ENCODE peak calls at places on chromosomes 5 and 9, in seven cellular contexts. K, N, Q, E, F, Y and T are unnamed samples. For H3K4me1, the result is how much of the 10 kb centered on the place peaks cover.

GRCh38 chr9:83012160-83012559 is 50.8 kb downstream of the RASEF start:
- DNase-seq in K (no peak), N (no peak), Q (no peak), E (no peak), F (no peak), Y (no peak), T (no peak)

GRCh38 chr9:131278421-131279111 is 2.3 kb upstream of the FAM78A start:
- DNase-seq in K (no peak), N (no peak), Q (no peak), E (no peak), F (peak), Y (no peak), T (peak)

GRCh38 chr9:132237481-132237880 is 75.6 kb downstream of the NTNG2 start:
- DNase-seq in K (peak), N (peak), Q (no peak), E (no peak), F (no peak), Y (no peak), T (no peak)

GRCh38 chr9:84136119-84136868 is 155.7 kb downstream of the RMI1 start:
- DNase-seq in K (no peak), N (peak), Q (no peak), E (no peak), F (no peak), Y (no peak), T (no peak)

GRCh38 chr5:126875303-126875785 is 98.4 kb downstream of the LMNB1 start:
- DNase-seq in K (no peak), N (no peak), Q (no peak), E (peak), F (no peak), Y (no peak), T (no peak)

GRCh38 chr5:14872070-14872989 is 752 bp upstream of the ANKH start:
- DNase-seq in K (peak), N (peak), Q (peak), E (peak), F (peak), Y (peak), T (peak)

GRCh38 chr9:88191451-88191850 is 53.2 kb upstream of the SPATA31C2 start:
- DNase-seq in K (no peak), N (no peak), Q (no peak), E (no peak), F (no peak), Y (no peak), T (no peak)

GRCh38 chr9:97744710-97745708 is 47.9 kb upstream of the XPA start:
- DNase-seq in K (no peak), N (no peak), Q (no peak), E (no peak), F (no peak), Y (no peak), T (no peak)

GRCh38 chr5:178193251-178193809 is 6.2 kb upstream of the GMCL2 start:
- DNase-seq in K (no peak), N (no peak), Q (no peak), E (no peak), F (no peak), Y (no peak), T (no peak)

GRCh38 chr5:153896701-153897100 is 142.0 kb downstream of the FAM114A2 start:
- DNase-seq in K (no peak), N (peak), Q (no peak), E (no peak), F (no peak), Y (peak), T (no peak)

GRCh38 chr9:42388846-42389245 is 205.4 kb downstream of the SPATA31A6 start:
- DNase-seq in K (no peak), N (no peak), Q (no peak), E (no peak), F (no peak), Y (no peak), T (no peak)

GRCh38 chr5:35188041-35188457 is 42.2 kb downstream of the PRLR start:
- DNase-seq in K (no peak), N (no peak), Q (no peak), E (peak), F (no peak), Y (no peak), T (no peak)

GRCh38 chr9:123669355-123669754 is 260.6 kb downstream of the DENND1A start:
- DNase-seq in K (no peak), N (no peak), Q (no peak), E (no peak), F (no peak), Y (no peak), T (no peak)

GRCh38 chr5:134084166-134084565 is 30.3 kb upstream of the TCF7 start:
- DNase-seq in K (no peak), N (no peak), Q (no peak), E (no peak), F (no peak), Y (no peak), T (no peak)

GRCh38 chr5:64147849-64148441 is 17.7 kb upstream of the RNF180 start:
- DNase-seq in K (peak), N (peak), Q (no peak), E (peak), F (no peak), Y (peak), T (no peak)

GRCh38 chr5:2903451-2904395 is 152.2 kb upstream of the IRX2 start:
- DNase-seq in K (no peak), N (no peak), Q (no peak), E (no peak), F (no peak), Y (no peak), T (no peak)

GRCh38 chr9:114501786-114502682 is 3.2 kb downstream of the WHRN start:
- DNase-seq in K (no peak), N (peak), Q (no peak), E (peak), F (no peak), Y (no peak), T (no peak)

GRCh38 chr9:110728058-110728457 is 59.5 kb downstream of the MUSK start:
- DNase-seq in K (no peak), N (no peak), Q (no peak), E (no peak), F (no peak), Y (no peak), T (no peak)

GRCh38 chr5:110880413-110880812 is 141.6 kb downstream of the SLC25A46 start:
- DNase-seq in K (peak), N (peak), Q (no peak), E (peak), F (no peak), Y (peak), T (no peak)

GRCh38 chr9:126502417-126503332 is 111.1 kb upstream of the LMX1B start:
- DNase-seq in K (no peak), N (no peak), Q (no peak), E (no peak), F (no peak), Y (no peak), T (peak)

GRCh38 chr9:121743441-121744001 is 92.1 kb downstream of the DAB2IP start:
- DNase-seq in K (peak), N (peak), Q (no peak), E (peak), F (no peak), Y (peak), T (no peak)

GRCh38 chr5:79020861-79021561 is 35.9 kb upstream of the ARSB start:
- DNase-seq in K (peak), N (peak), Q (peak), E (peak), F (peak), Y (peak), T (no peak)

GRCh38 chr9:36328798-36329411 is 70.7 kb upstream of the GNE start:
- DNase-seq in K (peak), N (peak), Q (peak), E (peak), F (peak), Y (peak), T (peak)

GRCh38 chr5:168317521-168318147 is 26.2 kb downstream of the WWC1 start:
- DNase-seq in K (no peak), N (peak), Q (no peak), E (peak), F (no peak), Y (no peak), T (no peak)

GRCh38 chr9:116387934-116388714 is 234.5 kb downstream of the PAPPA start:
- DNase-seq in K (no peak), N (no peak), Q (no peak), E (no peak), F (no peak), Y (no peak), T (peak)

GRCh38 chr9:109411818-109412352 is 86.2 kb downstream of the PTPN3 start:
- DNase-seq in K (no peak), N (peak), Q (no peak), E (peak), F (peak), Y (peak), T (no peak)

GRCh38 chr9:88256216-88256615 is 117.9 kb upstream of the SPATA31C2 start:
- DNase-seq in K (no peak), N (no peak), Q (no peak), E (no peak), F (no peak), Y (no peak), T (no peak)

GRCh38 chr5:160545832-160546231 is 124.2 kb downstream of the PTTG1 start:
- DNase-seq in K (no peak), N (no peak), Q (no peak), E (no peak), F (no peak), Y (no peak), T (no peak)

GRCh38 chr9:7592321-7593319 is 207.0 kb downstream of the DMAC1 start:
- DNase-seq in K (no peak), N (no peak), Q (no peak), E (no peak), F (no peak), Y (no peak), T (no peak)

GRCh38 chr5:89535421-89535820 is 652.4 kb upstream of the MEF2C start:
- DNase-seq in K (no peak), N (peak), Q (no peak), E (no peak), F (no peak), Y (no peak), T (no peak)

GRCh38 chr5:51997908-51998307 is 614.7 kb downstream of the ISL1 start:
- DNase-seq in K (no peak), N (no peak), Q (no peak), E (peak), F (no peak), Y (no peak), T (no peak)

GRCh38 chr9:112554516-112554915 is 67.9 kb downstream of the KIAA1958 start:
- DNase-seq in K (no peak), N (peak), Q (no peak), E (no peak), F (no peak), Y (no peak), T (no peak)

GRCh38 chr9:125659954-125660353 is 47.1 kb downstream of the MAPKAP1 start:
- DNase-seq in K (no peak), N (peak), Q (no peak), E (no peak), F (no peak), Y (no peak), T (no peak)

GRCh38 chr5:74954919-74955318 is 88.7 kb upstream of the FAM169A start:
- DNase-seq in K (no peak), N (peak), Q (no peak), E (no peak), F (no peak), Y (no peak), T (no peak)

GRCh38 chr5:116395708-116396203 is 178.9 kb downstream of the SEMA6A start:
- DNase-seq in K (no peak), N (no peak), Q (no peak), E (no peak), F (no peak), Y (no peak), T (no peak)

GRCh38 chr5:143140492-143141231 is 262.8 kb downstream of the NR3C1 start:
- DNase-seq in K (no peak), N (no peak), Q (no peak), E (no peak), F (no peak), Y (no peak), T (no peak)

GRCh38 chr5:139395844-139396640 is 1.1 kb upstream of the PROB1 start:
- DNase-seq in K (no peak), N (peak), Q (no peak), E (no peak), F (no peak), Y (no peak), T (no peak)

GRCh38 chr5:141513627-141514329 is 24.9 kb downstream of the PCDHGC5 start:
- DNase-seq in K (peak), N (peak), Q (peak), E (peak), F (no peak), Y (peak), T (peak)

GRCh38 chr5:141359790-141360426 is at the start of gene PCDHGB2:
- DNase-seq in K (no peak), N (peak), Q (no peak), E (no peak), F (no peak), Y (no peak), T (no peak)

GRCh38 chr5:54524704-54525103 is 7.1 kb downstream of the SNX18 start:
- DNase-seq in K (peak), N (peak), Q (no peak), E (no peak), F (no peak), Y (no peak), T (no peak)

GRCh38 chr5:54523534-54523933 is 6.0 kb downstream of the SNX18 start:
- DNase-seq in K (no peak), N (no peak), Q (no peak), E (no peak), F (no peak), Y (no peak), T (no peak)

GRCh38 chr5:54525226-54525625 is 7.7 kb downstream of the SNX18 start:
- DNase-seq in K (no peak), N (no peak), Q (no peak), E (no peak), F (no peak), Y (no peak), T (no peak)

GRCh38 chr5:54525692-54526091 is 8.1 kb downstream of the SNX18 start:
- DNase-seq in K (no peak), N (no peak), Q (no peak), E (no peak), F (no peak), Y (no peak), T (no peak)

GRCh38 chr5:54524082-54524481 is 6.5 kb downstream of the SNX18 start:
- DNase-seq in K (no peak), N (no peak), Q (no peak), E (no peak), F (no peak), Y (no peak), T (no peak)
- H3K4me1 ChIP-seq in K (half or more), N (under half), Q (half or more), E (under half), F (under half), Y (half or more), T (half or more)

DNA sequence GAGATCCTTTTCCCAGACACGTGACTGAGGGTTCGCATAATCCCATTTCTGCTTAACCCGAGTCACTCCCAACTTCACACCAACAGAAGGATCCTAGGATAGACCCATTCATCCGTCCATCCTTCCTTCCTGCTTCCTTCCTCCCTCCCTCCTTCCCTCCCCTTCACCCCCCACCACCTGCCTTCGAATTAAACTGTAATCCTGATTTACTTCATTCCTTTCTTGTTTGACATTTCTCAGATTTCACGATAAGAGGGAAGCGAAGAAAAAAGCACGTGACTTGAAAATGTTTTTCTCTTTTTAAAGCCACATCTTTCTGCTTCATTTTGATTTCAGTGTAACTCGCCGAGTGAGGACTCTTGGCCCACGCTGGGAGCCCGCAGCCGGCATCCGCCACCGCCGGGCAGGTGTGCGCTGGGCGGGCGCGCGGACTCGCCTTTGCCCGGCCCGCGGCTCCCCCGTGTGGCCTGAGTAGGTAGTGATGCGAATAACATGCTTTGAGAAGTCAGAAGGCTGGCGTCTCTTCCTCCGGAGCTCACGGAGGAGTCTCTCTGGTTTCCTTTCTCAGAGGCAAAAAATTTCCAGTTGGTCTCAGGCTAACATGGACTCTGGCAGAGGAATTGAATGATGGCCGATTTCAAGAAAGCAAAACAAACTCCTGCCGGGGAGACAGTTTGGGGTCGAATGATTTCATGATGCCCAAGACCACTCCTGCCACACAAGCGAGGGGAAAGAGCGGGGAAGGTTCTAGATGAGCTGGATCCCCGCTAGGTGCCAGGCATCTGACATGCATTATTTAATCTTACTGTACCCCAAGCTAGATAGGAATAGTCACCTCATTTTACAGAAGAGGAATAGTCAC is 117.7 kb downstream of the SLC12A2 start:
- DNase-seq in K (peak), N (peak), Q (peak), E (peak), F (peak), Y (peak), T (peak)
- H3K4me3 ChIP-seq in K (peak), N (peak), Q (no peak), E (no peak), F (peak), Y (no peak), T (no peak)

DNA sequence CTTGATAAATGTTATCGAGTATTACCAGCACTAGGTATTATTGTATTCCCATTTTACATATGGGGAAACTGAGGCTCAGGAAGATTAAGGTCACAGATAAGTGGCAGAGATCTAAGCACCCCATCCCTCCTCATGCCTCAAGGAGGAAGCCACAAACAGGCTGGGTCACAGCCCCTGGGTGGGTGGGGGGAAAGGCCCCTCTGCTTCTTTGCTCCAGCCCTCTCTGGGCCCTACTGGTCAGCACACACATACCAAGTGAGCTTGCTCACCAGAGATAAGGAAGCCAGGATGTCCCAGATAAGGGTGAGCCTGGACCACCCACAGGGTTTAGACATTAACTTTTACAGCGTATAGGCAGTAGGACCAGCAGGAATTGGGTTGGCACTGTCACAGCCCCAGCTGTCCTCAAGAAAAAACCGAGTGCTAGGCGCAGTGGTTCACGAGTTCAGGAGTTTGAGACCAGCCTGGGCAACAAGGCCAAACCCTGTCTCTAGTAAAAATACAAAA is 45.3 kb downstream of the STK10 start:
- DNase-seq in K (no peak), N (no peak), Q (no peak), E (peak), F (no peak), Y (no peak), T (no peak)
- H3K27ac ChIP-seq in K (no peak), N (no peak), Q (no peak), E (peak), F (no peak), Y (peak), T (peak)

DNA sequence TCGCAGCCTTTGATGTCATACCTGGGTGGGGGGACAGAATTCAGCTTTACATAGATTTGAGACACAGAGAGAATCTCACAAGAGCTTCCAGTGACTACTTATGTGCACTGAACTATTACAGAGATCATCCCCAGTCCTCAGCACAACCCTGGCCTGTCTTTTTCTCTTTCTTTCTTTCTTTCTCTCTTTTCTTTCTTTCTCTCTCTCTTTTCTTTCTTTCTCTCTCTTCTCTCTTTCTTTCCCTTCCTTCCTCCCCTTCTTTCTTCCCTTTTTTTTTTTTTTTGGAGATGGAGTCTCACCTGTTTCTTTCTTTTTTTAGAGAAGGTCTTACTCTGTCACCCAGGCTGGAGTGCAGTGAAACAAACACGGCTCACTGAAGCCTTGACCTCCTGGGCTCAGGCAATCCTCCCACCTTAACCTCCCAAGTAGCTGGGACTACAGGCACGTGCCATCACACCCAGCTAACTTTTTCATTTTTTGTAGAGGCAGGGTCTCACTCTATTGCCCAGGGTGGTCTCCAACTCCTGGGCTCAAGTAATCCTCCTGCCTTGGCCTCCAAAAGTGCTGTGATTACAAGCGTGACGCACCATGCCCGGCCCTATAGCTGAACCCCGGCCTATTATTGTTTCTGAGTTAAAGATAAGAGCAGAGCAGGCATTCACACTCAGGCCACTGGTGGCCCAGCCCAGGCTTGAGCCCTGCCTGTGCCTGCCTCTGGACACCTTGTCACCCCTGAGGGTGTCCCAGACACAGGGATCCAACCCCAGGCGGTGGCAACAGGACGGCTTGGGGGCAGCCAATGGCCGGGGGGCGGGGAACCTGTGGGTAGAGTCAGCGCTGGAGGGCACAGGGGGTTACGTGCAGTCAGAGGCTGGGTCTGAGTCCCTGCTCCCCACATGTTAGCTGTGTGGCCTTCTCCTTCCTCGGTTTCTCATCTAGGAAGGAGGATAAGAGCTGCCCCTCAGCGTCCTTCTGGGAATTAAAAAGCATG is 4.3 kb downstream of the PIP5KL1 start:
- DNase-seq in K (no peak), N (no peak), Q (no peak), E (no peak), F (no peak), Y (no peak), T (no peak)
- H3K4me1 ChIP-seq in K (under half), N (under half), Q (under half), E (under half), F (under half), Y (under half), T (under half)